ENCODE peak calls at places on chromosome 9, in six cellular contexts. P is A549, G is ovary, Q is HepG2, X is transverse colon, V is stomach. S is an unnamed sample.

GRCh38 chr9:21965401-21965951 is 28.7 kb downstream of the CDKN2A start:
- DNase-seq in P (no peak), G (no peak), Q (peak; percentile 45), X (peak; percentile 70), V (peak; percentile 67), S (no peak)

GRCh38 chr9:19552693-19553092 is 143.9 kb downstream of the ACER2 start:
- DNase-seq in P (no peak), G (no peak), Q (no peak), X (no peak), V (no peak), S (no peak)

GRCh38 chr9:114433720-114434255 is 46.0 kb upstream of the AKNA start:
- DNase-seq in P (no peak), G (no peak), Q (peak; percentile 25), X (no peak), V (no peak), S (no peak)

GRCh38 chr9:35415769-35416427 is 74.0 kb upstream of the RUSC2 start:
- DNase-seq in P (no peak), G (no peak), Q (peak; percentile 41), X (no peak), V (no peak), S (no peak)

GRCh38 chr9:129445794-129446306 is 175.1 kb downstream of the C9orf50 start:
- DNase-seq in P (no peak), G (no peak), Q (no peak), X (no peak), V (no peak), S (no peak)

GRCh38 chr9:95808001-95808400 is 67.5 kb upstream of the ERCC6L2 start:
- DNase-seq in P (no peak), G (no peak), Q (no peak), X (no peak), V (no peak), S (no peak)

GRCh38 chr9:16901589-16901988 is 31.1 kb upstream of the BNC2 start:
- DNase-seq in P (no peak), G (no peak), Q (no peak), X (no peak), V (no peak), S (no peak)

GRCh38 chr9:136268318-136268717 is 22.7 kb upstream of the QSOX2 start:
- DNase-seq in P (peak; percentile 41), G (no peak), Q (peak; percentile 23), X (no peak), V (no peak), S (no peak)

GRCh38 chr9:70954126-70954525 is 167.3 kb downstream of the TRPM3 start:
- DNase-seq in P (peak; percentile 4), G (no peak), Q (no peak), X (no peak), V (no peak), S (no peak)

GRCh38 chr9:18459958-18460584 is 13.9 kb upstream of the ADAMTSL1 start:
- DNase-seq in P (peak; percentile 44), G (no peak), Q (no peak), X (no peak), V (no peak), S (no peak)

GRCh38 chr9:90905079-90905478 is 103.5 kb downstream of the SYK start:
- DNase-seq in P (no peak), G (no peak), Q (no peak), X (no peak), V (peak; percentile 84), S (no peak)
- TF ChIP-seq EP300 in P (no peak), G (no peak), Q (no peak), X (no peak), V (no peak), S (no peak)

GRCh38 chr9:2356391-2356790 is 265.2 kb upstream of the VLDLR start:
- DNase-seq in P (no peak), G (no peak), Q (no peak), X (no peak), V (no peak), S (no peak)
- H3K27ac ChIP-seq in P (no peak overlapping the region), G (no peak overlapping the region), Q (no peak overlapping the region), X (no peak overlapping the region), V (no peak overlapping the region), S (no peak overlapping the region)

DNA sequence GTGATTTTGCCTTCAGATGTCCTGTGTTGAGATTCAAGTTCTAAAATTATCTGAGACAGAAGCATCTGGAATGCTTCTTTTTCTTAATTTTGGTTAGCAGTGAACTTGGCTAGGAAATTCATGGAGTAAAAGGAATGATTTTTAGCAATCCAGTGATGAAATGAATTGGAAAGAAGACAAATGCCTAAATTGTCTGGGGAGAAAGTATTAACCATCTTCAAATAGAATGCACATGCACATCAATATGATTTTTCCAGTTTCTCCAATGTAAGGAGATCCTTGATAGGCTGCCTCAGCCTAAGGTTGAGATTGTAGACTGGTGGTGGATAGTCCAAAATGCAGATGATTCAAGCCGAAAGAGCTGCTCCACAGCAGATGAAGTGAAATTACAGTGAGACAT is 106.7 kb downstream of the PCSK5 start:
- DNase-seq in P (no peak), G (no peak), Q (no peak), X (no peak), V (no peak), S (no peak)
- H3K9me3 ChIP-seq in P (no peaks in the 10 kb centered on the region), G (no peaks in the 10 kb centered on the region), Q (no peaks in the 10 kb centered on the region), X (no peaks in the 10 kb centered on the region), V (no peaks in the 10 kb centered on the region), S (no peaks in the 10 kb centered on the region)

DNA sequence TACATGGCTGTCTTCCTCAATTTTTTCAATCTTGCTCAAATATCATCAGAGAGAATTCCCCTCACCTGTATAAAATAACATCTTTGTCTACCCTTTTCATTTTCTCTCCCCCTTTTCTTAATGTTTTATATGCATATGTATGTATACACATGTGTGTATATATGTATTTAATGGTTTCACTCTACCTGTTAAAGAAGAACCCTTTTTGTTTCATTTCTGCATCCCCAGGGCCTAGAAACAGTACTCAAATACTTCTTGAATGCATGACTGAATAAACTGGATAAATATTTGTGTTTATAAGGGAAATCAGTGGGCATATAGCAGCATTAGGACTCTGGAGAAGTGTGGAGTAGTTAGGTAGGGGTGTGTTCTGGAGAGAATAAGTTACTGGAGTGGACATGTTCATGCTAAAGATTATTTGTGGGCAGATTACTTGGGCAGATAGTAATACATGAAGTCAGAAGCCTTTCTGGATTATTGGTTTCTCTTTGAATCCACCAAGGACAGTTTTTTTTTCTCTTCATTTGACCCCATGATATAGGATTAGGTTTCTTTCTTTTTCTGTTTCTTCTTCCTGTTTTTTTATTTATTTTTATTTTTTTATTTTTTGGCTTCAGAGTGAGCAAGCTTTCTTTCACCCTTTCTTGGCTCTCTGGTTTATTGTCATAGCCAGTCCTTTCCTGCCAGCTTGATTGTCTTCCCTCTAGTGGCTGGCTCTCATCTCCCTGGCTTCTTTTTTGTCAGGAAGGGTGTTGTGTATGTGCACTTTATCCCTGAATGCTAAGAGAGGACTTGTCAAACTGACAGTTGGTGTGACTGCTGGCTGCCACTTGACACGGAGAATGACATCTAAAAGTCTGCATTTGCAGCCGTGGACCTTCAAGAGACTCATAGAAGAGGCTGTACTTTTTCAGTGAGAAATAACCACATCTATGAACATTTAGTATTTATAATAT is 89.3 kb downstream of the ZCCHC7 start:
- DNase-seq in P (peak; percentile 24), G (no peak), Q (peak; percentile 9), X (no peak), V (no peak), S (no peak)
- TF ChIP-seq EP300 in P (no peak), G (no peak), Q (no peak), X (no peak), V (no peak), S (no peak)

GRCh38 chr9:14097666-14098065 is 216.3 kb downstream of the NFIB start:
- DNase-seq in P (no peak), G (no peak), Q (no peak), X (no peak), V (no peak), S (no peak)

GRCh38 chr9:14095272-14095671 is 218.7 kb downstream of the NFIB start:
- DNase-seq in P (no peak), G (no peak), Q (no peak), X (no peak), V (no peak), S (no peak)

GRCh38 chr9:14097215-14097614 is 216.7 kb downstream of the NFIB start:
- DNase-seq in P (peak; percentile 27), G (no peak), Q (no peak), X (no peak), V (no peak), S (no peak)

GRCh38 chr9:14098102-14098501 is 215.8 kb downstream of the NFIB start:
- DNase-seq in P (peak; percentile 34), G (no peak), Q (no peak), X (no peak), V (no peak), S (no peak)

DNA sequence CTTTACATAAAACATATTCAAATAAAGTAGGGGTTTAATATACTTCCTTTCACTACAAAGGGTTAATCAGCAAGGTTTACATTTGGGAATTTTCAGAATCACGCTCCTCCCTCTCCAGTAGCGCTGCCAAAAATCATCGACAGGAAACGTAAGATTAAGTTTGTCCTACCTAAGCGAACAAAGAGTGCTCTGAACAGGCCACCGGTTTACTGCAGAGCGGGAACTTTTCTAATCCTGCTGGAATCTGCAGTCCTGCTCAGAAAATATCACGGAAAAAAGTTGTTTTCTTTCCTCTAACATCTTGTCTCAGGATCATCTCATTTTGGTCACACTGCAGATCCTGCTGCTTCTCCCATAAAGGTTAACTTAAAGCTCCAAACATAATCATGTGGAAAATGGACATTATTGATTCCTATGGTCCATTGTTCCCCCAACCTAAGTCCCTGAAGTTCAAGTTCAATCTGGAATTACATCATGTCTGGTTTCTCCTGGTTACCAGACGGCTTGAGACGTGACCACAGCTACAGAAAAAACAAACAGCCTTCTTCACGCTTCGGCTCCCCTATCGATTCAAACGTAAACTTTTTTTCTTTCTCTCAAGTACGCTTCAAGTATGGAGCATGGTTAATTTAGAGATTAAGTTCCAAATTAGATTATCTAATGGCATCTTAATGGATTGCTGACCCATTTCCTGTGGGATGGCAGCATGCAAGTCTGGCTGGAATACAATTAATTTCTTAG is 217.6 kb downstream of the NFIB start:
- DNase-seq in P (peak; percentile 82), G (no peak), Q (no peak), X (no peak), V (peak; percentile 45), S (no peak)
- H3K27ac ChIP-seq in P (peak overlapping the region; percentile 82), G (no peak overlapping the region), Q (no peak overlapping the region), X (peak overlapping the region; percentile 64), V (peak overlapping the region; percentile 80), S (peak overlapping the region; percentile 36)

GRCh38 chr9:40913928-40914673 is 214.4 kb downstream of the FOXD4L6 start:
- DNase-seq in P (no peak), G (no peak), Q (no peak), X (no peak), V (no peak), S (no peak)
- H3K9me3 ChIP-seq in P (peaks cover 71% of the 10 kb centered on the region), G (peaks cover 4% of the 10 kb centered on the region), Q (peaks cover 46% of the 10 kb centered on the region), X (peaks cover 84% of the 10 kb centered on the region), V (peaks cover 93% of the 10 kb centered on the region), S (peaks cover 93% of the 10 kb centered on the region)

DNA sequence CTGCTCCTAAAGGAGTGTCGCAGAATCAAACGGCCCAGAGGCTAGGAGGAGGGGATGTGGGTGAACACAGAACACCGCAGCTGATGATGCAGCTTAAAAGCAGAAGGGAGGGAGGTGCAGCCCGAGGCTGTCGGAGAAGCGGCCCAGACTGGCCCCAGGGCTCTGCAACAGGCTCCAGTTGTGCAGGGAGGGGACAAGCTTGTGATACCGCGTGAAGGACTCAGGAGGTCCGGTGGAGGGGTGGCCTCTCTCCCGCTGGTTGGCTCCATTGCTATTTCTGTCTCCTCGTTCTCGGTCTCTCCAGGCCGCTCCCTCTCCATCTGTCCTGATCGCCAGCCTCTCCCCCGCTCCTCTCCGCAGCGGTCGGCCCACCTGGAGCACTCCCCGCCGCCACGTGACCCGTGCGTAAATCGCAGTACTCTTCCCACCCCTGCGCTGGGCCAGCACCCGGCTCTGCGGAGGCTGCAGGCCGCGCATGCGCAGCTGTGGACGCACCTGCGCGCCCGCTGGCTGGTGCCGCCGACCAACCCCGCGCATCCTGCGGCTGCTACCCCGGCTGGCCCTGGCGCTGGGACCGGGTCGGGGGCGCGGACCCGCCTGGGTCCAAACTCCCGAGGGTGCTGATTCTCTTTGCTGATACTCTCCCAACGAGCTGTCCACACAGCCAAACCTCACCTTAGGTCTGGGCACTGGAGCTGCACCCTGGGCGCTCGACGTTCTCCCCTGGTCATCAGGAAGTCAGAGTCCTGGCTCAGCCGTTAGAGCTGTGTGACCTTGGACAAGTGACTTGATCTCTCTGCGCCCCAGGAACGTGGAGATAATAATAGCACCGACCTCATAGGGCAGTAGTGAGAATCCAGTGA is 3.7 kb upstream of the STXBP1 start:
- DNase-seq in P (peak; percentile 83), G (peak; percentile 86), Q (peak; percentile 66), X (peak; percentile 79), V (peak; percentile 81), S (no peak)
- TF ChIP-seq EP300 in P (no peak), G (no peak), Q (no peak), X (no peak), V (no peak), S (peak; percentile 56)